ENCODE peak calls at places on chromosome 12, in eight cellular contexts. One of them, this sample, is unnamed.

GRCh38 chr12:39378346-39378745 is 64.6 kb downstream of the KIF21A start:
- DNase-seq in activated T-cell treated with anti-CD3 and anti-CD28 coated beads, Interleukin-2, amount 50 U/mL, for 48 hours: no peak
- DNase-seq in naive thymus-derived CD8-positive, alpha-beta T cell: no peak
- DNase-seq in left kidney: peak; percentile 50
- DNase-seq in activated CD4-positive, alpha-beta T cell treated with anti-CD3 and anti-CD28 coated beads, Interleukin-2, amount 50 U/mL, for 1 hour: no peak
- DNase-seq in H7: no peak
- DNase-seq in AG08395: no peak
- DNase-seq in heart left ventricle: no peak
- DNase-seq in this sample: no peak

GRCh38 chr12:117890644-117891043 is 78.1 kb downstream of the KSR2 start:
- DNase-seq in left kidney: no peak
- DNase-seq in naive thymus-derived CD8-positive, alpha-beta T cell: no peak
- DNase-seq in H7: no peak
- DNase-seq in heart left ventricle: no peak
- DNase-seq in activated T-cell treated with anti-CD3 and anti-CD28 coated beads, Interleukin-2, amount 50 U/mL, for 48 hours: no peak
- DNase-seq in AG08395: no peak
- DNase-seq in activated CD4-positive, alpha-beta T cell treated with anti-CD3 and anti-CD28 coated beads, Interleukin-2, amount 50 U/mL, for 1 hour: no peak
- DNase-seq in this sample: no peak

GRCh38 chr12:32395031-32395430 is 4.3 kb upstream of the FGD4 start:
- DNase-seq in naive thymus-derived CD8-positive, alpha-beta T cell: no peak
- DNase-seq in heart left ventricle: no peak
- DNase-seq in activated CD4-positive, alpha-beta T cell treated with anti-CD3 and anti-CD28 coated beads, Interleukin-2, amount 50 U/mL, for 1 hour: no peak
- DNase-seq in H7: no peak
- DNase-seq in left kidney: no peak
- DNase-seq in activated T-cell treated with anti-CD3 and anti-CD28 coated beads, Interleukin-2, amount 50 U/mL, for 48 hours: no peak
- DNase-seq in AG08395: no peak
- DNase-seq in this sample: no peak

GRCh38 chr12:11812558-11813421 is 163.3 kb downstream of the ETV6 start:
- DNase-seq in H7: peak; percentile 64
- DNase-seq in AG08395: peak; percentile 29
- DNase-seq in naive thymus-derived CD8-positive, alpha-beta T cell: peak; percentile 6
- DNase-seq in left kidney: peak; percentile 78
- DNase-seq in activated T-cell treated with anti-CD3 and anti-CD28 coated beads, Interleukin-2, amount 50 U/mL, for 48 hours: no peak
- DNase-seq in activated CD4-positive, alpha-beta T cell treated with anti-CD3 and anti-CD28 coated beads, Interleukin-2, amount 50 U/mL, for 1 hour: peak; percentile 9
- DNase-seq in heart left ventricle: peak; percentile 57
- DNase-seq in this sample: peak; percentile 39

GRCh38 chr12:9872743-9873142 is 3.6 kb upstream of the CLEC2B start:
- DNase-seq in heart left ventricle: no peak
- DNase-seq in left kidney: no peak
- DNase-seq in activated T-cell treated with anti-CD3 and anti-CD28 coated beads, Interleukin-2, amount 50 U/mL, for 48 hours: no peak
- DNase-seq in activated CD4-positive, alpha-beta T cell treated with anti-CD3 and anti-CD28 coated beads, Interleukin-2, amount 50 U/mL, for 1 hour: no peak
- DNase-seq in AG08395: no peak
- DNase-seq in H7: no peak
- DNase-seq in naive thymus-derived CD8-positive, alpha-beta T cell: no peak
- DNase-seq in this sample: no peak

GRCh38 chr12:131471271-131471905 is 239.5 kb upstream of the SFSWAP start:
- DNase-seq in activated CD4-positive, alpha-beta T cell treated with anti-CD3 and anti-CD28 coated beads, Interleukin-2, amount 50 U/mL, for 1 hour: no peak
- DNase-seq in H7: peak; percentile 73
- DNase-seq in naive thymus-derived CD8-positive, alpha-beta T cell: no peak
- DNase-seq in activated T-cell treated with anti-CD3 and anti-CD28 coated beads, Interleukin-2, amount 50 U/mL, for 48 hours: no peak
- DNase-seq in heart left ventricle: no peak
- DNase-seq in AG08395: no peak
- DNase-seq in left kidney: peak; percentile 59
- DNase-seq in this sample: no peak

GRCh38 chr12:113670742-113671141 is 199.1 kb upstream of the LHX5 start:
- DNase-seq in AG08395: no peak
- DNase-seq in activated T-cell treated with anti-CD3 and anti-CD28 coated beads, Interleukin-2, amount 50 U/mL, for 48 hours: no peak
- DNase-seq in activated CD4-positive, alpha-beta T cell treated with anti-CD3 and anti-CD28 coated beads, Interleukin-2, amount 50 U/mL, for 1 hour: no peak
- DNase-seq in H7: no peak
- DNase-seq in heart left ventricle: no peak
- DNase-seq in naive thymus-derived CD8-positive, alpha-beta T cell: no peak
- DNase-seq in left kidney: no peak
- DNase-seq in this sample: no peak

GRCh38 chr12:97921957-97922722 is 459.5 kb downstream of the RMST start:
- DNase-seq in activated T-cell treated with anti-CD3 and anti-CD28 coated beads, Interleukin-2, amount 50 U/mL, for 48 hours: no peak
- DNase-seq in activated CD4-positive, alpha-beta T cell treated with anti-CD3 and anti-CD28 coated beads, Interleukin-2, amount 50 U/mL, for 1 hour: no peak
- DNase-seq in left kidney: no peak
- DNase-seq in heart left ventricle: no peak
- DNase-seq in AG08395: peak; percentile 2
- DNase-seq in H7: no peak
- DNase-seq in naive thymus-derived CD8-positive, alpha-beta T cell: no peak
- DNase-seq in this sample: peak; percentile 59

GRCh38 chr12:122423258-122424165 is 1.0 kb upstream of the CLIP1 start:
- DNase-seq in activated T-cell treated with anti-CD3 and anti-CD28 coated beads, Interleukin-2, amount 50 U/mL, for 48 hours: peak; percentile 45
- DNase-seq in H7: peak; percentile 70
- DNase-seq in left kidney: peak; percentile 75
- DNase-seq in activated CD4-positive, alpha-beta T cell treated with anti-CD3 and anti-CD28 coated beads, Interleukin-2, amount 50 U/mL, for 1 hour: no peak
- DNase-seq in naive thymus-derived CD8-positive, alpha-beta T cell: no peak
- DNase-seq in AG08395: no peak
- DNase-seq in heart left ventricle: no peak
- DNase-seq in this sample: no peak

GRCh38 chr12:120584343-120585149 is 3.3 kb upstream of the POP5 start:
- DNase-seq in activated CD4-positive, alpha-beta T cell treated with anti-CD3 and anti-CD28 coated beads, Interleukin-2, amount 50 U/mL, for 1 hour: peak; percentile 58
- DNase-seq in heart left ventricle: peak; percentile 62
- DNase-seq in left kidney: peak; percentile 60
- DNase-seq in AG08395: peak; percentile 27
- DNase-seq in activated T-cell treated with anti-CD3 and anti-CD28 coated beads, Interleukin-2, amount 50 U/mL, for 48 hours: peak; percentile 72
- DNase-seq in naive thymus-derived CD8-positive, alpha-beta T cell: peak; percentile 43
- DNase-seq in H7: peak; percentile 87
- DNase-seq in this sample: peak; percentile 16

GRCh38 chr12:12881495-12881894 is 9.9 kb upstream of the GPRC5A start:
- DNase-seq in left kidney: no peak
- DNase-seq in AG08395: peak; percentile 10
- DNase-seq in activated CD4-positive, alpha-beta T cell treated with anti-CD3 and anti-CD28 coated beads, Interleukin-2, amount 50 U/mL, for 1 hour: no peak
- DNase-seq in naive thymus-derived CD8-positive, alpha-beta T cell: no peak
- DNase-seq in heart left ventricle: no peak
- DNase-seq in activated T-cell treated with anti-CD3 and anti-CD28 coated beads, Interleukin-2, amount 50 U/mL, for 48 hours: no peak
- DNase-seq in H7: no peak
- DNase-seq in this sample: peak; percentile 85